ENCODE peak calls at places on chromosome 5, in six cellular contexts. R is K562, N is HCT116, T is H1, M is NT2/D1, C is GM12878. E is an unnamed sample.

GRCh38 chr5:111017731-111018130 is 53.8 kb upstream of the TSLP start:
- DNase-seq in R (no peak), N (no peak), T (no peak), M (no peak), C (no peak), E (no peak)

GRCh38 chr5:39014544-39014943 is 59.7 kb downstream of the RICTOR start:
- DNase-seq in R (no peak), N (no peak), T (no peak), M (no peak), C (no peak), E (peak)

GRCh38 chr5:148290271-148291195 is 21.7 kb upstream of the SPINK7 start:
- DNase-seq in R (no peak), N (peak), T (no peak), M (no peak), C (no peak), E (peak)

GRCh38 chr5:109585012-109585599 is 104.6 kb upstream of the MAN2A1 start:
- DNase-seq in R (no peak), N (no peak), T (no peak), M (no peak), C (no peak), E (no peak)

GRCh38 chr5:100691545-100691944 is 156.4 kb downstream of the FAM174A start:
- DNase-seq in R (no peak), N (no peak), T (no peak), M (no peak), C (no peak), E (no peak)

GRCh38 chr5:43036409-43036808 is 3.7 kb downstream of the ANXA2R start:
- DNase-seq in R (no peak), N (no peak), T (no peak), M (no peak), C (no peak), E (no peak)

GRCh38 chr5:24749701-24750100 is 104.9 kb upstream of the CDH10 start:
- DNase-seq in R (no peak), N (no peak), T (no peak), M (no peak), C (no peak), E (no peak)

GRCh38 chr5:177455036-177455660 is 8.5 kb downstream of the PRR7 start:
- DNase-seq in R (peak), N (peak), T (peak), M (peak), C (no peak), E (peak)

GRCh38 chr5:151585970-151586369 is 5.2 kb downstream of the FAT2 start:
- DNase-seq in R (no peak), N (no peak), T (no peak), M (no peak), C (no peak), E (no peak)

GRCh38 chr5:53113947-53114346 is 4.4 kb upstream of the MOCS2 start:
- DNase-seq in R (no peak), N (no peak), T (no peak), M (no peak), C (no peak), E (no peak)

GRCh38 chr5:43947870-43948269 is 344.9 kb downstream of the NNT start:
- DNase-seq in R (no peak), N (no peak), T (no peak), M (no peak), C (no peak), E (no peak)

GRCh38 chr5:22928821-22929482 is 75.8 kb upstream of the CDH12 start:
- DNase-seq in R (no peak), N (no peak), T (peak), M (no peak), C (no peak), E (no peak)

GRCh38 chr5:111733571-111733970 is 23.4 kb downstream of the NREP start:
- DNase-seq in R (no peak), N (no peak), T (no peak), M (no peak), C (no peak), E (no peak)

GRCh38 chr5:44245936-44246335 is 143.3 kb downstream of the FGF10 start:
- DNase-seq in R (no peak), N (no peak), T (no peak), M (no peak), C (no peak), E (no peak)

GRCh38 chr5:126875303-126875785 is 98.4 kb downstream of the LMNB1 start:
- DNase-seq in R (no peak), N (no peak), T (no peak), M (no peak), C (no peak), E (no peak)

GRCh38 chr5:102759289-102759688 is 4.2 kb downstream of the PAM start:
- DNase-seq in R (no peak), N (no peak), T (no peak), M (no peak), C (no peak), E (no peak)

GRCh38 chr5:129445379-129445778 is 14.7 kb upstream of the ADAMTS19 start:
- DNase-seq in R (no peak), N (no peak), T (no peak), M (no peak), C (no peak), E (no peak)

GRCh38 chr5:142897328-142897727 is 127.2 kb downstream of the ARHGAP26 start:
- DNase-seq in R (no peak), N (no peak), T (no peak), M (no peak), C (no peak), E (no peak)

GRCh38 chr5:7742241-7742656 is 108.7 kb downstream of the CFAP90 start:
- DNase-seq in R (no peak), N (peak), T (no peak), M (no peak), C (no peak), E (no peak)

GRCh38 chr5:116766470-116766947 is 191.9 kb upstream of the SEMA6A start:
- DNase-seq in R (no peak), N (peak), T (no peak), M (no peak), C (peak), E (peak)

GRCh38 chr5:73895471-73895870 is 269.5 kb downstream of the ARHGEF28 start:
- DNase-seq in R (no peak), N (no peak), T (no peak), M (no peak), C (peak), E (no peak)

GRCh38 chr5:88677502-88677901 is 205.5 kb downstream of the MEF2C start:
- DNase-seq in R (no peak), N (no peak), T (no peak), M (no peak), C (no peak), E (no peak)

GRCh38 chr5:96601811-96602244 is 60.3 kb upstream of the CAST start:
- DNase-seq in R (peak), N (peak), T (peak), M (peak), C (peak), E (peak)

GRCh38 chr5:150801117-150801927 is 22.8 kb downstream of the SMIM3 start:
- DNase-seq in R (peak), N (peak), T (peak), M (peak), C (no peak), E (peak)

GRCh38 chr5:177447066-177447610 is 524 bp downstream of the PRR7 start:
- DNase-seq in R (peak), N (no peak), T (peak), M (no peak), C (no peak), E (no peak)

GRCh38 chr5:167652690-167653089 is 638.8 kb upstream of the WWC1 start:
- DNase-seq in R (no peak), N (no peak), T (no peak), M (no peak), C (no peak), E (no peak)

GRCh38 chr5:135462304-135462703 is 10.2 kb upstream of the TIFAB start:
- DNase-seq in R (peak), N (peak), T (peak), M (peak), C (no peak), E (peak)

GRCh38 chr5:152125806-152126205 is 201.2 kb upstream of the GLRA1 start:
- DNase-seq in R (no peak), N (no peak), T (no peak), M (no peak), C (no peak), E (no peak)

GRCh38 chr5:128539038-128539429 is 989 bp upstream of the FBN2 start:
- DNase-seq in R (no peak), N (no peak), T (no peak), M (peak), C (no peak), E (no peak)

GRCh38 chr5:129767927-129768380 is 20.1 kb downstream of the MINAR2 start:
- DNase-seq in R (peak), N (peak), T (peak), M (peak), C (peak), E (peak)

GRCh38 chr5:177539411-177539810 is 15.0 kb downstream of the FAM193B start:
- DNase-seq in R (no peak), N (no peak), T (no peak), M (no peak), C (no peak), E (no peak)

GRCh38 chr5:137248476-137248970 is 250.6 kb downstream of the SPOCK1 start:
- DNase-seq in R (no peak), N (no peak), T (no peak), M (no peak), C (peak), E (no peak)

GRCh38 chr5:165497707-165498106 is 1992.3 kb downstream of the MAT2B start:
- DNase-seq in R (peak), N (no peak), T (no peak), M (peak), C (no peak), E (no peak)

GRCh38 chr5:124839371-124839998 is 93.0 kb upstream of the ZNF608 start:
- DNase-seq in R (no peak), N (no peak), T (no peak), M (no peak), C (no peak), E (no peak)

GRCh38 chr5:135393691-135394090 is 5.3 kb downstream of the MACROH2A1 start:
- DNase-seq in R (no peak), N (no peak), T (no peak), M (no peak), C (no peak), E (no peak)

GRCh38 chr5:124103671-124104070 is 591.7 kb downstream of the CSNK1G3 start:
- DNase-seq in R (no peak), N (no peak), T (no peak), M (no peak), C (no peak), E (no peak)

GRCh38 chr5:11378462-11378861 is 525.8 kb downstream of the CTNND2 start:
- DNase-seq in R (no peak), N (no peak), T (no peak), M (no peak), C (no peak), E (no peak)

GRCh38 chr5:136686192-136686872 is 321.0 kb upstream of the TRPC7 start:
- DNase-seq in R (no peak), N (no peak), T (peak), M (peak), C (no peak), E (peak)

GRCh38 chr5:36570268-36570667 is 36.1 kb upstream of the SLC1A3 start:
- DNase-seq in R (no peak), N (no peak), T (no peak), M (no peak), C (no peak), E (no peak)

DNA sequence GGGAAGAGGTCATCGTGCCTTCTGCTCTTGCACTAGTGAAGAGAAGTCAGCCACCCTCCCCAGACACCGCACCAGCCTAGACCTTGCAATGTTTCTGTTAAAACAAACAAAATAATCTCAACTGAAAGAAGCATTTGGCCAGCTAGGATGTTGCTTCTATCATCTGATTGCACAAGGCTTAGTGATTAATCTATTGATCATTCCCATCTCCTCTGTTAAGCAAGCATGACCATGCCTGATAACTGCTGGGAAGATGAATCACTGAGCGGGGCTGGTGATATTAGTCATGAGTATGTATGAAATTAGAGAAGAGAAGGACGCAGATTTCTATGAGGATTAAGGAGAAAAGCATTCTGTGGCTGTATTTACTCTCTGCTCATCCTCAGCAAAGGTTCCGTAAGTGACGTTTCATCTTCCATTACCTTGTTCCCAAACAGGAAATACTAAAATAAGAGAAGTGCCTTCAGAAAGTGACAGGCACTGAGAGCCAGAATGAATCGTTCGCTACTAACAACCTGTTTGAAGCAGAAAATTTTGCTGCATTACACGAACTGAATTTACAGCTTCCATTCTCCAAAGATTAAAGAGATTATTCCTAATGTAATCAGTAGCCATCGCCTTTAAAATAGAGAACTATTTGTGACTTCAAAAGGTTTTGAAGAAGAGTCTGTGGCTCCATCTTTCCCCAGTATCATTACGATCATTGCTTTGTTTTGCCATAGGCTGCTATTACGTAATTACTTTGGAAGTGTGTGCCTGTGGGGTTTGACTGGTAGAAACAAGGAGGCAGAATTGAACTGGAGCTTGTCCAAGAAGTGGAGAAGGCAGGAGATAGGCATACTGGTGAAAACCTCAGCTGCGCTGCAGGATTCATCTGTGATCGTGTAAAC is 219.1 kb downstream of the MED10 start:
- DNase-seq in R (no peak), N (no peak), T (no peak), M (no peak), C (no peak), E (peak)
- TF ChIP-seq ZNF274 in R (no peak), N (no peak), T (no peak), M (no peak), C (no peak), E (no peak)

GRCh38 chr5:65126670-65127069 is 355.1 kb downstream of the ADAMTS6 start:
- DNase-seq in R (no peak), N (no peak), T (peak), M (no peak), C (no peak), E (no peak)
- TF ChIP-seq ZNF274 in R (no peak), N (no peak), T (no peak), M (no peak), C (no peak), E (no peak)

GRCh38 chr5:172107606-172108005 is 80.4 kb downstream of the STK10 start:
- DNase-seq in R (no peak), N (no peak), T (no peak), M (no peak), C (no peak), E (no peak)
- TF ChIP-seq ZNF274 in R (no peak), N (no peak), T (no peak), M (no peak), C (no peak), E (no peak)

DNA sequence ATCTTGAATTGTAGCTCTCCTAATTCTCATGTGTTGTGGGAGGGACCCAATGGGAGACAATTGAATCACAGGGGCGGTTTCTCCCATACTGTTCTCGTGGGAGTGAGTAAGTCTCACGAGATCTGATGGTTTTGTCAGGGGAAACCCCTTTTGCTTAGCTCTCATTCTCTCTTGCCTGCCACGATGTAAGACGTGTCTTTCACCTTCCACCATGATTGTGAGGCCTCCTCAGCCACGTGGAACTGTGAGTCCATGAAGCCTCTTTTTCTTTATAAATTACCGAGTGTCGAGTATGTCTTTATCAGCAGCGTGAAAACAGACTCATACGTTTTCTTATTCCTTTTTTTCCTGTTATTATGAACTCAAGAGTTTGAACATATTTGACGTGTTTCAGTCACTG is 39.1 kb downstream of the RETREG1 start:
- DNase-seq in R (no peak), N (no peak), T (peak), M (no peak), C (no peak), E (no peak)
- TF ChIP-seq ZNF274 in R (no peak), N (no peak), T (no peak), M (no peak), C (no peak), E (no peak)

GRCh38 chr5:174575043-174575442 is 149.3 kb upstream of the MSX2 start:
- DNase-seq in R (no peak), N (no peak), T (no peak), M (no peak), C (no peak), E (no peak)

GRCh38 chr5:174573210-174574014 is 151.0 kb upstream of the MSX2 start:
- DNase-seq in R (no peak), N (no peak), T (no peak), M (no peak), C (no peak), E (no peak)

GRCh38 chr5:174570662-174571061 is 153.7 kb upstream of the MSX2 start:
- DNase-seq in R (no peak), N (no peak), T (no peak), M (no peak), C (no peak), E (no peak)

GRCh38 chr5:174572591-174572990 is 151.8 kb upstream of the MSX2 start:
- DNase-seq in R (no peak), N (no peak), T (no peak), M (no peak), C (no peak), E (no peak)

GRCh38 chr5:174571662-174572397 is 152.6 kb upstream of the MSX2 start:
- DNase-seq in R (no peak), N (peak), T (no peak), M (peak), C (no peak), E (peak)
- TF ChIP-seq ZNF274 in R (no peak), N (no peak), T (no peak), M (no peak), C (no peak), E (no peak)

GRCh38 chr5:2052687-2053086 is 170.0 kb upstream of the IRX4 start:
- DNase-seq in R (no peak), N (no peak), T (peak), M (no peak), C (no peak), E (no peak)
- TF ChIP-seq ZNF274 in R (no peak), N (no peak), T (no peak), M (no peak), C (no peak), E (no peak)